ENCODE peak calls at places on chromosomes 3 and 15, in nine cellular contexts. Y is activated T-cell treated with anti-CD3 and anti-CD28 coated beads, Interleukin-2, amount 50 U/mL, for 1 hour; I is HFFc6; L is activated B cell treated with CpG ODN at 0.5 μM for 24 hours; E is NCI-H1092 treated with DMSO at 0.1 percent for 48 hours; D is AG20443; J is astrocyte of the spinal cord; G is T-cell; U is HuH-7.5. X is an unnamed sample.

GRCh38 chr3:50170689-50171088 is 15.6 kb downstream of the SEMA3F start:
- DNase-seq in I (peak), J (peak), D (peak), L (no peak), E (no peak), G (no peak), U (no peak), Y (no peak), X (no peak)

GRCh38 chr3:73601031-73601430 is 23.7 kb downstream of the PDZRN3 start:
- DNase-seq in I (no peak), E (no peak), Y (no peak), L (no peak), U (no peak), D (no peak), J (no peak), G (no peak), X (no peak)

GRCh38 chr3:118882353-118882947 is 152.2 kb downstream of the IGSF11 start:
- DNase-seq in U (peak), G (peak), I (peak), E (peak), J (peak), L (no peak), Y (peak), D (peak), X (peak)

GRCh38 chr3:34583451-34583850 is 785.0 kb downstream of the PDCD6IP start:
- DNase-seq in D (no peak), E (no peak), I (no peak), G (no peak), U (no peak), J (no peak), Y (no peak), L (no peak), X (no peak)

GRCh38 chr15:45642203-45642932 is 7.5 kb downstream of the SQOR start:
- DNase-seq in L (no peak), G (no peak), D (peak), U (no peak), E (no peak), Y (no peak), I (peak), J (peak), X (no peak)

GRCh38 chr15:66850078-66850991 is 148.3 kb downstream of the SMAD6 start:
- DNase-seq in Y (no peak), J (no peak), I (no peak), D (no peak), E (peak), L (no peak), U (no peak), G (no peak), X (no peak)

GRCh38 chr15:39595621-39596221 is 14.8 kb downstream of the THBS1 start:
- DNase-seq in I (peak), Y (no peak), L (no peak), U (no peak), G (no peak), D (no peak), E (no peak), J (peak), X (no peak)

GRCh38 chr15:76152197-76152596 is 92.4 kb downstream of the TMEM266 start:
- DNase-seq in G (no peak), Y (no peak), I (no peak), D (no peak), E (no peak), L (no peak), U (no peak), J (no peak), X (no peak)

GRCh38 chr3:32026583-32026982 is 45.0 kb downstream of the ZNF860 start:
- DNase-seq in D (no peak), E (no peak), G (no peak), J (no peak), Y (no peak), U (no peak), I (no peak), L (no peak), X (no peak)

GRCh38 chr3:195931582-195932273 is 23.4 kb upstream of the TNK2 start:
- DNase-seq in E (no peak), J (no peak), D (no peak), Y (no peak), U (no peak), G (no peak), L (no peak), I (no peak), X (no peak)

GRCh38 chr3:24545917-24546316 is 51.3 kb upstream of the THRB start:
- DNase-seq in D (peak), I (no peak), U (no peak), Y (no peak), E (no peak), G (no peak), J (no peak), L (no peak), X (no peak)

GRCh38 chr3:11290743-11291680 is 18.8 kb downstream of the ATG7 start:
- DNase-seq in L (no peak), G (peak), J (peak), U (no peak), E (no peak), I (peak), D (peak), Y (no peak), X (peak)

GRCh38 chr15:69973102-69973714 is 124.5 kb downstream of the TLE3 start:
- DNase-seq in D (peak), I (peak), E (no peak), Y (no peak), G (no peak), L (no peak), J (peak), U (no peak), X (no peak)

GRCh38 chr3:155495387-155495786 is 201.9 kb upstream of the STRIT1 start:
- DNase-seq in U (no peak), L (no peak), E (no peak), J (peak), Y (no peak), G (no peak), D (no peak), I (no peak), X (no peak)

GRCh38 chr3:58824777-58825176 is 158.2 kb upstream of the FAM3D start:
- DNase-seq in J (no peak), L (no peak), E (no peak), D (no peak), I (no peak), G (no peak), Y (no peak), U (no peak), X (no peak)

GRCh38 chr3:1600700-1601418 is 497.8 kb upstream of the CNTN4 start:
- DNase-seq in E (no peak), I (no peak), J (no peak), D (no peak), G (no peak), U (no peak), L (no peak), Y (no peak), X (no peak)

GRCh38 chr3:186042521-186043202 is 66.2 kb downstream of the ETV5 start:
- DNase-seq in L (no peak), I (no peak), D (no peak), U (no peak), Y (no peak), E (no peak), G (no peak), J (no peak), X (no peak)

GRCh38 chr3:32423956-32424558 is 32.4 kb downstream of the CMTM7 start:
- DNase-seq in J (no peak), U (no peak), E (no peak), L (no peak), G (no peak), I (no peak), D (no peak), Y (no peak), X (peak)

GRCh38 chr3:43894176-43895049 is 203.7 kb downstream of the ABHD5 start:
- DNase-seq in U (no peak), L (peak), D (peak), G (no peak), J (peak), E (peak), I (no peak), Y (peak), X (no peak)

GRCh38 chr3:152402698-152403456 is 134.1 kb downstream of the MBNL1 start:
- DNase-seq in D (no peak), Y (no peak), E (no peak), G (no peak), I (no peak), L (no peak), U (no peak), J (no peak), X (peak)

GRCh38 chr3:63576826-63577225 is 75.6 kb upstream of the SNTN start:
- DNase-seq in G (no peak), U (peak), L (no peak), J (no peak), Y (no peak), E (no peak), D (no peak), I (no peak), X (no peak)

GRCh38 chr3:141828487-141829284 is 47.8 kb upstream of the ATP1B3 start:
- DNase-seq in U (peak), Y (no peak), G (no peak), J (no peak), L (no peak), I (no peak), E (peak), D (peak), X (no peak)

GRCh38 chr15:63048986-63049665 is 6.6 kb downstream of the TPM1 start:
- DNase-seq in E (peak), Y (no peak), I (peak), J (peak), G (peak), D (no peak), U (no peak), L (no peak), X (peak)

GRCh38 chr3:108719178-108719577 is 38.0 kb downstream of the RETNLB start:
- DNase-seq in J (no peak), U (no peak), E (no peak), L (no peak), I (no peak), D (no peak), G (no peak), Y (no peak), X (no peak)

GRCh38 chr15:65337436-65338070 is 33.1 kb downstream of the RNU5B-1 start:
- DNase-seq in D (no peak), I (no peak), G (no peak), Y (no peak), J (no peak), L (no peak), E (peak), U (no peak), X (no peak)

GRCh38 chr3:156819842-156820686 is 6.1 kb upstream of the LEKR1 start:
- DNase-seq in U (no peak), I (peak), L (no peak), G (no peak), E (no peak), J (peak), Y (no peak), D (no peak), X (no peak)

GRCh38 chr3:113537155-113537554 is 4.8 kb downstream of the SIDT1 start:
- DNase-seq in U (no peak), Y (no peak), J (no peak), E (no peak), I (no peak), L (no peak), G (no peak), D (no peak), X (no peak)

GRCh38 chr3:186823391-186823790 is 17.1 kb upstream of the RFC4 start:
- DNase-seq in E (no peak), L (no peak), G (no peak), U (no peak), I (peak), Y (no peak), D (no peak), J (peak), X (no peak)

GRCh38 chr15:101280007-101280406 is 2.7 kb upstream of the SELENOS start:
- DNase-seq in G (no peak), U (no peak), I (no peak), E (no peak), Y (no peak), D (no peak), L (no peak), J (no peak), X (no peak)

GRCh38 chr3:153284282-153284938 is 122.4 kb downstream of the RAP2B start:
- DNase-seq in L (no peak), Y (no peak), G (no peak), D (peak), U (no peak), I (peak), J (peak), E (no peak), X (peak)

GRCh38 chr3:64022451-64023186 is 675 bp downstream of the PSMD6 start:
- DNase-seq in D (peak), E (no peak), J (no peak), G (no peak), U (peak), I (no peak), Y (peak), L (no peak), X (peak)

GRCh38 chr3:157130138-157130880 is 29.6 kb downstream of the CCNL1 start:
- DNase-seq in L (no peak), J (peak), E (peak), I (peak), D (peak), G (peak), Y (peak), U (peak), X (peak)

GRCh38 chr15:99508807-99509311 is 56.9 kb upstream of the MEF2A start:
- DNase-seq in J (no peak), G (no peak), E (no peak), L (no peak), Y (no peak), U (no peak), I (no peak), D (peak), X (no peak)

GRCh38 chr15:67945951-67946700 is 106.3 kb upstream of the RNU6-1 start:
- DNase-seq in E (no peak), I (peak), G (no peak), U (peak), L (no peak), Y (no peak), J (peak), D (peak), X (no peak)

GRCh38 chr3:74789111-74789510 is 174.7 kb upstream of the CNTN3 start:
- DNase-seq in G (no peak), U (no peak), D (no peak), L (no peak), J (no peak), E (no peak), I (peak), Y (no peak), X (no peak)